ENCODE peak calls at places on chromosome 12, in ten cellular contexts. One of them, this sample, is unnamed.

GRCh38 chr12:108720757-108721514 is 10.4 kb downstream of the CORO1C start:
- DNase-seq in colonic mucosa: no peak
- DNase-seq in fibroblast of lung: peak; percentile 74
- DNase-seq in neural progenitor cell: no peak
- DNase-seq in uterus: no peak
- DNase-seq in OCI-LY7: no peak
- DNase-seq in heart right ventricle: no peak
- DNase-seq in AG09309: no peak
- DNase-seq in A549: no peak
- DNase-seq in astrocyte of the cerebellum: no peak
- DNase-seq in this sample: no peak

GRCh38 chr12:104340177-104340576 is 36.6 kb downstream of the EID3 start:
- DNase-seq in colonic mucosa: no peak
- DNase-seq in fibroblast of lung: peak; percentile 67
- DNase-seq in neural progenitor cell: no peak
- DNase-seq in uterus: no peak
- DNase-seq in OCI-LY7: no peak
- DNase-seq in heart right ventricle: no peak
- DNase-seq in AG09309: no peak
- DNase-seq in A549: no peak
- DNase-seq in astrocyte of the cerebellum: peak; percentile 65
- DNase-seq in this sample: no peak

GRCh38 chr12:6465467-6466183 is 4.9 kb downstream of the VAMP1 start:
- DNase-seq in colonic mucosa: peak; percentile 77
- DNase-seq in fibroblast of lung: peak; percentile 60
- DNase-seq in neural progenitor cell: peak; percentile 82
- DNase-seq in uterus: peak; percentile 76
- DNase-seq in OCI-LY7: peak; percentile 68
- DNase-seq in heart right ventricle: no peak
- DNase-seq in AG09309: peak; percentile 42
- DNase-seq in A549: peak; percentile 84
- DNase-seq in astrocyte of the cerebellum: peak; percentile 66
- DNase-seq in this sample: no peak

GRCh38 chr12:105348561-105348960 is 18.1 kb downstream of the C12orf75 start:
- DNase-seq in colonic mucosa: no peak
- DNase-seq in fibroblast of lung: peak; percentile 63
- DNase-seq in neural progenitor cell: no peak
- DNase-seq in uterus: no peak
- DNase-seq in OCI-LY7: no peak
- DNase-seq in heart right ventricle: no peak
- DNase-seq in AG09309: no peak
- DNase-seq in A549: no peak
- DNase-seq in astrocyte of the cerebellum: peak; percentile 31
- DNase-seq in this sample: no peak

GRCh38 chr12:57844725-57845477 is 1.6 kb downstream of the CTDSP2 start:
- DNase-seq in colonic mucosa: peak; percentile 67
- DNase-seq in fibroblast of lung: peak; percentile 73
- DNase-seq in neural progenitor cell: peak; percentile 73
- DNase-seq in uterus: peak; percentile 86
- DNase-seq in OCI-LY7: peak; percentile 62
- DNase-seq in heart right ventricle: peak; percentile 69
- DNase-seq in AG09309: no peak
- DNase-seq in A549: peak; percentile 82
- DNase-seq in astrocyte of the cerebellum: no peak
- DNase-seq in this sample: peak; percentile 58

GRCh38 chr12:107775093-107775721 is 703 bp downstream of the ASCL4 start:
- DNase-seq in colonic mucosa: no peak
- DNase-seq in fibroblast of lung: no peak
- DNase-seq in neural progenitor cell: peak; percentile 91
- DNase-seq in uterus: no peak
- DNase-seq in OCI-LY7: no peak
- DNase-seq in heart right ventricle: peak; percentile 23
- DNase-seq in AG09309: no peak
- DNase-seq in A549: no peak
- DNase-seq in astrocyte of the cerebellum: no peak
- DNase-seq in this sample: no peak

GRCh38 chr12:7017870-7018349 is 366 bp downstream of the LPCAT3 start:
- DNase-seq in colonic mucosa: peak; percentile 54
- DNase-seq in fibroblast of lung: no peak
- DNase-seq in neural progenitor cell: no peak
- DNase-seq in uterus: no peak
- DNase-seq in OCI-LY7: no peak
- DNase-seq in heart right ventricle: no peak
- DNase-seq in AG09309: no peak
- DNase-seq in A549: no peak
- DNase-seq in astrocyte of the cerebellum: no peak
- DNase-seq in this sample: no peak

GRCh38 chr12:21561158-21561557 is 35.1 kb downstream of the SPX start:
- DNase-seq in colonic mucosa: no peak
- DNase-seq in fibroblast of lung: no peak
- DNase-seq in neural progenitor cell: no peak
- DNase-seq in uterus: no peak
- DNase-seq in OCI-LY7: no peak
- DNase-seq in heart right ventricle: no peak
- DNase-seq in AG09309: no peak
- DNase-seq in A549: no peak
- DNase-seq in astrocyte of the cerebellum: no peak
- DNase-seq in this sample: no peak

GRCh38 chr12:57456145-57456700 is 1.1 kb downstream of the INHBE start:
- DNase-seq in colonic mucosa: peak; percentile 52
- DNase-seq in fibroblast of lung: peak; percentile 29
- DNase-seq in neural progenitor cell: peak; percentile 84
- DNase-seq in uterus: no peak
- DNase-seq in OCI-LY7: peak; percentile 85
- DNase-seq in heart right ventricle: no peak
- DNase-seq in AG09309: no peak
- DNase-seq in A549: peak; percentile 81
- DNase-seq in astrocyte of the cerebellum: no peak
- DNase-seq in this sample: peak; percentile 59

GRCh38 chr12:1630081-1630826 is 1.2 kb downstream of the WNT5B start:
- DNase-seq in colonic mucosa: peak; percentile 57
- DNase-seq in fibroblast of lung: no peak
- DNase-seq in neural progenitor cell: peak; percentile 69
- DNase-seq in uterus: no peak
- DNase-seq in OCI-LY7: peak; percentile 10
- DNase-seq in heart right ventricle: peak; percentile 53
- DNase-seq in AG09309: no peak
- DNase-seq in A549: peak; percentile 58
- DNase-seq in astrocyte of the cerebellum: no peak
- DNase-seq in this sample: peak; percentile 53

GRCh38 chr12:47755655-47756562 is 2.8 kb downstream of the RAPGEF3 start:
- DNase-seq in colonic mucosa: peak; percentile 83
- DNase-seq in fibroblast of lung: no peak
- DNase-seq in neural progenitor cell: no peak
- DNase-seq in uterus: no peak
- DNase-seq in OCI-LY7: no peak
- DNase-seq in heart right ventricle: no peak
- DNase-seq in AG09309: no peak
- DNase-seq in A549: no peak
- DNase-seq in astrocyte of the cerebellum: no peak
- DNase-seq in this sample: peak; percentile 81

GRCh38 chr12:93624595-93625294 is 52.3 kb downstream of the SOCS2 start:
- DNase-seq in colonic mucosa: no peak
- DNase-seq in fibroblast of lung: peak; percentile 96
- DNase-seq in neural progenitor cell: no peak
- DNase-seq in uterus: no peak
- DNase-seq in OCI-LY7: no peak
- DNase-seq in heart right ventricle: no peak
- DNase-seq in AG09309: peak; percentile 93
- DNase-seq in A549: peak; percentile 94
- DNase-seq in astrocyte of the cerebellum: peak; percentile 86
- DNase-seq in this sample: peak; percentile 41

GRCh38 chr12:76532520-76532919 is 27.1 kb downstream of the OSBPL8 start:
- DNase-seq in colonic mucosa: no peak
- DNase-seq in fibroblast of lung: no peak
- DNase-seq in neural progenitor cell: no peak
- DNase-seq in uterus: no peak
- DNase-seq in OCI-LY7: no peak
- DNase-seq in heart right ventricle: no peak
- DNase-seq in AG09309: no peak
- DNase-seq in A549: no peak
- DNase-seq in astrocyte of the cerebellum: no peak
- DNase-seq in this sample: no peak

GRCh38 chr12:32532951-32533350 is 133.6 kb downstream of the FGD4 start:
- DNase-seq in colonic mucosa: no peak
- DNase-seq in fibroblast of lung: no peak
- DNase-seq in neural progenitor cell: peak; percentile 16
- DNase-seq in uterus: no peak
- DNase-seq in OCI-LY7: peak; percentile 65
- DNase-seq in heart right ventricle: no peak
- DNase-seq in AG09309: no peak
- DNase-seq in A549: no peak
- DNase-seq in astrocyte of the cerebellum: no peak
- DNase-seq in this sample: no peak

DNA sequence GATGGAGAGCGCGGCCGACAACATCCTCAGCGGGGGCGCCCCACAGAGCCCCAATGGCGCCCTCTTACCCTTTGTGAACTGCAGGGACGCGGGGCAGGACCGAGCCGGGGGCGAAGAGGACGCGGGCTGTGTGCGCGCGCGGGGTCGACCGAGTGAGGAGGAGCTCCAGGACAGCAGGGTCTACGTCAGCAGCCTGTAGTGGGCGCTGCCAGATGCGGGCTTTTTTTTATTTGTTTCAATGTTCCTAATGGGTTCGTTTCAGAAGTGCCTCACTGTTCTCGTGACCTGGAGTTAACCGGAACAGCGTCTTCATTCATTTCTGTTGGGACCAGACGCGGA is 103.8 kb upstream of the FKBP4 start:
- DNase-seq in colonic mucosa: peak; percentile 45
- DNase-seq in fibroblast of lung: peak; percentile 32
- DNase-seq in neural progenitor cell: peak; percentile 74
- DNase-seq in uterus: no peak
- DNase-seq in OCI-LY7: no peak
- DNase-seq in heart right ventricle: no peak
- DNase-seq in AG09309: no peak
- DNase-seq in A549: peak; percentile 14
- DNase-seq in astrocyte of the cerebellum: no peak
- DNase-seq in this sample: no peak
- TF ChIP-seq CTCF in colonic mucosa: no peak
- TF ChIP-seq CTCF in fibroblast of lung: no peak
- TF ChIP-seq CTCF in neural progenitor cell: peak; percentile 59
- TF ChIP-seq CTCF in uterus: no peak
- TF ChIP-seq CTCF in OCI-LY7: no peak
- TF ChIP-seq CTCF in heart right ventricle: no peak
- TF ChIP-seq CTCF in AG09309: no peak
- TF ChIP-seq CTCF in A549: no peak
- TF ChIP-seq CTCF in astrocyte of the cerebellum: peak; percentile 27
- TF ChIP-seq CTCF in this sample: no peak

GRCh38 chr12:53224268-53224896 is 7.6 kb downstream of the RARG start:
- DNase-seq in colonic mucosa: peak; percentile 55
- DNase-seq in fibroblast of lung: no peak
- DNase-seq in neural progenitor cell: peak; percentile 70
- DNase-seq in uterus: no peak
- DNase-seq in OCI-LY7: no peak
- DNase-seq in heart right ventricle: no peak
- DNase-seq in AG09309: no peak
- DNase-seq in A549: peak; percentile 50
- DNase-seq in astrocyte of the cerebellum: no peak
- DNase-seq in this sample: no peak
- TF ChIP-seq CTCF in colonic mucosa: no peak
- TF ChIP-seq CTCF in fibroblast of lung: peak; percentile 32
- TF ChIP-seq CTCF in neural progenitor cell: peak; percentile 50
- TF ChIP-seq CTCF in uterus: no peak
- TF ChIP-seq CTCF in OCI-LY7: peak; percentile 57
- TF ChIP-seq CTCF in heart right ventricle: peak; percentile 11
- TF ChIP-seq CTCF in AG09309: peak; percentile 34
- TF ChIP-seq CTCF in A549: peak; percentile 8
- TF ChIP-seq CTCF in astrocyte of the cerebellum: no peak
- TF ChIP-seq CTCF in this sample: no peak

DNA sequence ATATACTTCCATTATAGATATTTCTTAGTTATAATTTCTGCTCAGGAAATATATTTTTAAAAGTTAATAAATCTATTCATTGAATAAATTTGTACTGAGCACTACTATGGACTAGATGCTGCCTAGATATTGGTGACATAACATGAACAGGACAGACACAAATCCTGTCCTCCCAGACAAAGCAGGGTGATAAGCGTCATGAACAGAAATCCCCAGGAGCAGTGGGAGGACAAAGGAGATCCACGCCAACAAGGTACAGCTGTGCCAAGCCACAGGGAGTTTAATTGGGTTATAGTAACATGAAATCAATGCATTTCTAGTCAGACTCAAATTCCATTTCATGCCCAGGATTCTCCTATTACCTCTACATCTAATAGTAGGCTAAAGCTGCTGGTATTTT is 171.8 kb upstream of the CPNE8 start:
- DNase-seq in colonic mucosa: no peak
- DNase-seq in fibroblast of lung: no peak
- DNase-seq in neural progenitor cell: peak; percentile 8
- DNase-seq in uterus: no peak
- DNase-seq in OCI-LY7: no peak
- DNase-seq in heart right ventricle: no peak
- DNase-seq in AG09309: no peak
- DNase-seq in A549: no peak
- DNase-seq in astrocyte of the cerebellum: no peak
- DNase-seq in this sample: no peak
- TF ChIP-seq CTCF in colonic mucosa: no peak
- TF ChIP-seq CTCF in fibroblast of lung: no peak
- TF ChIP-seq CTCF in neural progenitor cell: no peak
- TF ChIP-seq CTCF in uterus: no peak
- TF ChIP-seq CTCF in OCI-LY7: no peak
- TF ChIP-seq CTCF in heart right ventricle: no peak
- TF ChIP-seq CTCF in AG09309: no peak
- TF ChIP-seq CTCF in A549: no peak
- TF ChIP-seq CTCF in astrocyte of the cerebellum: no peak
- TF ChIP-seq CTCF in this sample: no peak

GRCh38 chr12:128791395-128792322 is 32.1 kb downstream of the SLC15A4 start:
- DNase-seq in colonic mucosa: peak; percentile 32
- DNase-seq in fibroblast of lung: no peak
- DNase-seq in neural progenitor cell: no peak
- DNase-seq in uterus: no peak
- DNase-seq in OCI-LY7: no peak
- DNase-seq in heart right ventricle: no peak
- DNase-seq in AG09309: no peak
- DNase-seq in A549: no peak
- DNase-seq in astrocyte of the cerebellum: no peak
- DNase-seq in this sample: no peak

GRCh38 chr12:128790653-128791373 is 32.9 kb downstream of the SLC15A4 start:
- DNase-seq in colonic mucosa: no peak
- DNase-seq in fibroblast of lung: no peak
- DNase-seq in neural progenitor cell: no peak
- DNase-seq in uterus: no peak
- DNase-seq in OCI-LY7: no peak
- DNase-seq in heart right ventricle: no peak
- DNase-seq in AG09309: no peak
- DNase-seq in A549: no peak
- DNase-seq in astrocyte of the cerebellum: no peak
- DNase-seq in this sample: no peak

GRCh38 chr12:128792398-128792797 is 31.4 kb downstream of the SLC15A4 start:
- DNase-seq in colonic mucosa: no peak
- DNase-seq in fibroblast of lung: no peak
- DNase-seq in neural progenitor cell: no peak
- DNase-seq in uterus: no peak
- DNase-seq in OCI-LY7: no peak
- DNase-seq in heart right ventricle: no peak
- DNase-seq in AG09309: no peak
- DNase-seq in A549: no peak
- DNase-seq in astrocyte of the cerebellum: no peak
- DNase-seq in this sample: no peak

GRCh38 chr12:128789356-128789929 is 34.3 kb downstream of the SLC15A4 start:
- DNase-seq in colonic mucosa: no peak
- DNase-seq in fibroblast of lung: no peak
- DNase-seq in neural progenitor cell: no peak
- DNase-seq in uterus: no peak
- DNase-seq in OCI-LY7: peak; percentile 68
- DNase-seq in heart right ventricle: no peak
- DNase-seq in AG09309: no peak
- DNase-seq in A549: no peak
- DNase-seq in astrocyte of the cerebellum: no peak
- DNase-seq in this sample: no peak

GRCh38 chr12:128790221-128790620 is 33.5 kb downstream of the SLC15A4 start:
- DNase-seq in colonic mucosa: no peak
- DNase-seq in fibroblast of lung: no peak
- DNase-seq in neural progenitor cell: no peak
- DNase-seq in uterus: no peak
- DNase-seq in OCI-LY7: no peak
- DNase-seq in heart right ventricle: no peak
- DNase-seq in AG09309: no peak
- DNase-seq in A549: no peak
- DNase-seq in astrocyte of the cerebellum: no peak
- DNase-seq in this sample: peak; percentile 39
- TF ChIP-seq CTCF in colonic mucosa: no peak
- TF ChIP-seq CTCF in fibroblast of lung: no peak
- TF ChIP-seq CTCF in neural progenitor cell: no peak
- TF ChIP-seq CTCF in uterus: no peak
- TF ChIP-seq CTCF in OCI-LY7: no peak
- TF ChIP-seq CTCF in heart right ventricle: no peak
- TF ChIP-seq CTCF in AG09309: no peak
- TF ChIP-seq CTCF in A549: no peak
- TF ChIP-seq CTCF in astrocyte of the cerebellum: no peak
- TF ChIP-seq CTCF in this sample: no peak